ENCODE peak calls at places on chromosomes 3 and 15, in nine cellular contexts. One of them, this sample, is unnamed.

GRCh38 chr3:30550246-30550645 is 56.2 kb upstream of the TGFBR2 start:
- DNase-seq in suprapubic skin: no peak
- DNase-seq in heart left ventricle: no peak
- DNase-seq in Right ventricle myocardium superior: no peak
- DNase-seq in fibroblast of lung: no peak
- DNase-seq in CD4-positive, CD25-positive, alpha-beta regulatory T cell: no peak
- DNase-seq in B cell: no peak
- DNase-seq in ureter: no peak
- DNase-seq in Caki2: no peak
- DNase-seq in this sample: no peak

GRCh38 chr3:188911033-188911850 is 260.5 kb upstream of the TPRG1 start:
- DNase-seq in Caki2: no peak
- DNase-seq in suprapubic skin: no peak
- DNase-seq in ureter: no peak
- DNase-seq in fibroblast of lung: peak; percentile 71
- DNase-seq in B cell: no peak
- DNase-seq in CD4-positive, CD25-positive, alpha-beta regulatory T cell: no peak
- DNase-seq in Right ventricle myocardium superior: no peak
- DNase-seq in heart left ventricle: no peak
- DNase-seq in this sample: no peak

GRCh38 chr15:90071220-90071807 is 31.0 kb downstream of the IDH2 start:
- DNase-seq in suprapubic skin: no peak
- DNase-seq in ureter: peak; percentile 83
- DNase-seq in B cell: peak; percentile 81
- DNase-seq in CD4-positive, CD25-positive, alpha-beta regulatory T cell: peak; percentile 79
- DNase-seq in fibroblast of lung: peak; percentile 89
- DNase-seq in Caki2: peak; percentile 48
- DNase-seq in Right ventricle myocardium superior: peak; percentile 88
- DNase-seq in heart left ventricle: peak; percentile 85
- DNase-seq in this sample: peak; percentile 79

GRCh38 chr3:155853214-155854146 is 747 bp downstream of the SLC33A1 start:
- DNase-seq in Right ventricle myocardium superior: peak; percentile 67
- DNase-seq in heart left ventricle: peak; percentile 68
- DNase-seq in fibroblast of lung: peak; percentile 23
- DNase-seq in Caki2: no peak
- DNase-seq in CD4-positive, CD25-positive, alpha-beta regulatory T cell: no peak
- DNase-seq in ureter: no peak
- DNase-seq in suprapubic skin: peak; percentile 81
- DNase-seq in B cell: no peak
- DNase-seq in this sample: no peak

GRCh38 chr15:74621936-74622335 is 6.3 kb downstream of the CLK3 start:
- DNase-seq in Caki2: no peak
- DNase-seq in Right ventricle myocardium superior: no peak
- DNase-seq in suprapubic skin: no peak
- DNase-seq in ureter: no peak
- DNase-seq in fibroblast of lung: no peak
- DNase-seq in CD4-positive, CD25-positive, alpha-beta regulatory T cell: no peak
- DNase-seq in B cell: no peak
- DNase-seq in heart left ventricle: no peak
- DNase-seq in this sample: no peak

GRCh38 chr3:70519913-70520659 is 207.6 kb upstream of the MDFIC2 start:
- DNase-seq in CD4-positive, CD25-positive, alpha-beta regulatory T cell: no peak
- DNase-seq in heart left ventricle: no peak
- DNase-seq in Caki2: no peak
- DNase-seq in Right ventricle myocardium superior: no peak
- DNase-seq in fibroblast of lung: peak; percentile 12
- DNase-seq in ureter: no peak
- DNase-seq in B cell: no peak
- DNase-seq in suprapubic skin: no peak
- DNase-seq in this sample: no peak

GRCh38 chr3:153173758-153174516 is 11.9 kb downstream of the RAP2B start:
- DNase-seq in suprapubic skin: no peak
- DNase-seq in B cell: no peak
- DNase-seq in ureter: no peak
- DNase-seq in Caki2: peak; percentile 19
- DNase-seq in heart left ventricle: no peak
- DNase-seq in CD4-positive, CD25-positive, alpha-beta regulatory T cell: no peak
- DNase-seq in fibroblast of lung: no peak
- DNase-seq in Right ventricle myocardium superior: no peak
- DNase-seq in this sample: no peak

GRCh38 chr15:70113304-70113700 is 15.6 kb upstream of the TLE3 start:
- DNase-seq in suprapubic skin: no peak
- DNase-seq in B cell: no peak
- DNase-seq in heart left ventricle: peak; percentile 82
- DNase-seq in Caki2: no peak
- DNase-seq in Right ventricle myocardium superior: peak; percentile 82
- DNase-seq in fibroblast of lung: no peak
- DNase-seq in ureter: no peak
- DNase-seq in CD4-positive, CD25-positive, alpha-beta regulatory T cell: no peak
- DNase-seq in this sample: no peak

GRCh38 chr3:25683410-25683809 is 18.7 kb upstream of the TOP2B start:
- DNase-seq in B cell: no peak
- DNase-seq in heart left ventricle: no peak
- DNase-seq in CD4-positive, CD25-positive, alpha-beta regulatory T cell: no peak
- DNase-seq in ureter: no peak
- DNase-seq in fibroblast of lung: peak; percentile 3
- DNase-seq in Caki2: no peak
- DNase-seq in Right ventricle myocardium superior: no peak
- DNase-seq in suprapubic skin: no peak
- DNase-seq in this sample: no peak

GRCh38 chr15:74845208-74845568 is 2.2 kb upstream of the ULK3 start:
- DNase-seq in heart left ventricle: no peak
- DNase-seq in fibroblast of lung: no peak
- DNase-seq in B cell: peak; percentile 40
- DNase-seq in ureter: no peak
- DNase-seq in CD4-positive, CD25-positive, alpha-beta regulatory T cell: peak; percentile 58
- DNase-seq in suprapubic skin: no peak
- DNase-seq in Caki2: no peak
- DNase-seq in Right ventricle myocardium superior: no peak
- DNase-seq in this sample: no peak

GRCh38 chr3:58659051-58659675 is 7.4 kb downstream of the FAM3D start:
- DNase-seq in Caki2: no peak
- DNase-seq in B cell: no peak
- DNase-seq in CD4-positive, CD25-positive, alpha-beta regulatory T cell: no peak
- DNase-seq in Right ventricle myocardium superior: no peak
- DNase-seq in suprapubic skin: peak; percentile 66
- DNase-seq in heart left ventricle: no peak
- DNase-seq in fibroblast of lung: peak; percentile 29
- DNase-seq in ureter: no peak
- DNase-seq in this sample: no peak

This sample was measured in GM19239.